ENCODE peak calls at places on chromosomes 12 and 14, in five cellular contexts. M, U, C, S and Z are unnamed samples.

GRCh38 chr12:130104596-130105253 is 57.5 kb upstream of the FZD10 start:
- DNase-seq in M (no peak), U (no peak), S (no peak), C (peak; percentile 41), Z (no peak)

GRCh38 chr12:126093911-126094310 is 1028.7 kb downstream of the AACS start:
- DNase-seq in C (peak; percentile 87), U (peak; percentile 63), M (no peak), S (peak; percentile 6), Z (no peak)

GRCh38 chr12:5898874-5899273 is 46.2 kb downstream of the ANO2 start:
- DNase-seq in M (no peak), C (peak; percentile 48), S (no peak), U (no peak), Z (no peak)

GRCh38 chr12:121861549-121862254 is 3.0 kb upstream of the HPD start:
- DNase-seq in M (no peak), C (peak; percentile 36), U (no peak), S (peak; percentile 55), Z (no peak)

GRCh38 chr12:49043241-49043640 is 17.4 kb downstream of the KMT2D start:
- DNase-seq in U (no peak), M (no peak), S (no peak), C (no peak), Z (no peak)

GRCh38 chr12:5124401-5124800 is 80.7 kb downstream of the KCNA5 start:
- DNase-seq in U (no peak), M (no peak), C (no peak), S (no peak), Z (no peak)

GRCh38 chr12:109731231-109731731 is 17.7 kb downstream of the FAM222A start:
- DNase-seq in U (no peak), M (no peak), S (no peak), C (no peak), Z (peak; percentile 64)

GRCh38 chr12:58871557-58871956 is 48.7 kb downstream of the LRIG3 start:
- DNase-seq in U (peak; percentile 32), C (no peak), M (no peak), S (no peak), Z (no peak)

GRCh38 chr14:76421662-76422061 is 45.7 kb downstream of the ESRRB start:
- DNase-seq in S (no peak), C (no peak), U (no peak), M (no peak), Z (no peak)

GRCh38 chr12:1107669-1108068 is 116.6 kb downstream of the ERC1 start:
- DNase-seq in U (no peak), S (no peak), M (no peak), C (no peak), Z (no peak)

GRCh38 chr14:22598896-22599244 is 770 bp downstream of the ABHD4 start:
- DNase-seq in C (peak; percentile 81), U (peak; percentile 41), M (no peak), S (peak; percentile 78), Z (no peak)

GRCh38 chr14:35341454-35342159 is 49.4 kb downstream of the PSMA6 start:
- DNase-seq in C (peak; percentile 89), S (peak; percentile 50), M (peak; percentile 37), U (peak; percentile 92), Z (peak; percentile 94)

GRCh38 chr12:111773801-111774551 is 7.2 kb downstream of the ALDH2 start:
- DNase-seq in C (no peak), U (no peak), M (peak; percentile 67), S (peak; percentile 70), Z (no peak)

GRCh38 chr14:90608281-90608680 is 207.9 kb downstream of the TTC7B start:
- DNase-seq in C (no peak), U (no peak), M (no peak), S (no peak), Z (no peak)

GRCh38 chr12:58346032-58346632 is 404.8 kb downstream of the ATP23 start:
- DNase-seq in M (no peak), S (peak; percentile 64), C (peak; percentile 43), U (peak; percentile 74), Z (no peak)

GRCh38 chr12:509494-509893 is 49.8 kb downstream of the B4GALNT3 start:
- DNase-seq in C (peak; percentile 79), S (peak; percentile 30), U (peak; percentile 79), M (no peak), Z (no peak)